ENCODE peak calls at places on chromosomes 4 and X, in seven cellular contexts. I is stomach, A is K562, B is sigmoid colon, E is GM23338, Z is endothelial cell of umbilical vein, R is breast epithelium. U is an unnamed sample.

GRCh38 chr4:181509073-181509472 is 734.1 kb upstream of the TENM3 start:
- DNase-seq in A (no peak), R (no peak), E (no peak), B (no peak), I (no peak), Z (no peak), U (no peak)

GRCh38 chr4:43682551-43682950 is 766.1 kb downstream of the KCTD8 start:
- DNase-seq in E (no peak), I (no peak), A (no peak), Z (no peak), R (no peak), B (no peak), U (no peak)

GRCh38 chrX:112545051-112545450 is 134.7 kb downstream of the LHFPL1 start:
- DNase-seq in E (no peak), Z (no peak), R (no peak), I (no peak), B (no peak), A (no peak), U (no peak)

GRCh38 chr4:72919464-72919863 is 150.1 kb downstream of the COX18 start:
- DNase-seq in A (no peak), B (no peak), Z (no peak), R (no peak), E (no peak), I (no peak), U (no peak)

GRCh38 chrX:101417190-101417589 is 9.2 kb downstream of the HNRNPH2 start:
- DNase-seq in E (no peak), A (no peak), Z (no peak), R (no peak), I (no peak), B (no peak), U (no peak)

GRCh38 chr4:10730019-10730418 is 45.5 kb upstream of the CLNK start:
- DNase-seq in Z (no peak), I (no peak), R (no peak), B (no peak), E (no peak), A (no peak), U (no peak)

GRCh38 chr4:27048350-27049100 is 187.9 kb downstream of the STIM2 start:
- DNase-seq in R (no peak), A (peak; percentile 46), I (no peak), B (no peak), E (peak; percentile 51), Z (peak; percentile 24), U (peak; percentile 5)

GRCh38 chrX:148961990-148962389 is 461.6 kb downstream of the AFF2 start:
- DNase-seq in Z (no peak), R (no peak), A (no peak), E (no peak), B (no peak), I (no peak), U (no peak)

GRCh38 chr4:132275583-132276121 is 873.4 kb upstream of the PCDH10 start:
- DNase-seq in B (no peak), A (no peak), I (no peak), R (no peak), Z (no peak), E (no peak), U (no peak)

GRCh38 chr4:172188248-172188976 is 375.2 kb downstream of the GALNTL6 start:
- DNase-seq in B (no peak), A (no peak), Z (no peak), R (no peak), I (no peak), E (no peak), U (no peak)

GRCh38 chr4:120026853-120027252 is 39.8 kb downstream of the MAD2L1 start:
- DNase-seq in E (no peak), B (no peak), R (no peak), I (no peak), A (no peak), Z (no peak), U (no peak)

GRCh38 chrX:51336584-51336983 is 4.0 kb downstream of the NUDT10 start:
- DNase-seq in Z (peak; percentile 18), B (no peak), A (peak; percentile 30), R (no peak), E (peak; percentile 69), I (no peak), U (no peak)
- TF ChIP-seq CTCF in Z (peak; percentile 30), B (peak; percentile 11), A (peak; percentile 41), R (peak; percentile 41), E (peak; percentile 60), I (no peak), U (peak; percentile 64)

GRCh38 chr4:2866160-2866861 is 22.7 kb downstream of the ADD1 start:
- DNase-seq in A (no peak), Z (no peak), I (no peak), R (no peak), E (no peak), B (no peak), U (no peak)
- H3K4me1 ChIP-seq in A (peaks cover 41% of the 10 kb centered on the region), Z (peaks cover 41% of the 10 kb centered on the region), I (peaks cover 87% of the 10 kb centered on the region), R (peaks cover 23% of the 10 kb centered on the region), E (peaks cover 68% of the 10 kb centered on the region), B (peaks cover 85% of the 10 kb centered on the region), U (peaks cover 16% of the 10 kb centered on the region)

GRCh38 chr4:153432971-153433752 is 33.0 kb upstream of the TMEM131L start:
- DNase-seq in Z (peak; percentile 45), R (peak; percentile 86), B (peak; percentile 74), E (peak; percentile 80), A (peak; percentile 50), I (peak; percentile 83), U (peak; percentile 50)
- TF ChIP-seq POLR2AphosphoS5 in Z (no peak), R (no peak), B (no peak), E (no peak), A (no peak), I (no peak), U (no peak)

DNA sequence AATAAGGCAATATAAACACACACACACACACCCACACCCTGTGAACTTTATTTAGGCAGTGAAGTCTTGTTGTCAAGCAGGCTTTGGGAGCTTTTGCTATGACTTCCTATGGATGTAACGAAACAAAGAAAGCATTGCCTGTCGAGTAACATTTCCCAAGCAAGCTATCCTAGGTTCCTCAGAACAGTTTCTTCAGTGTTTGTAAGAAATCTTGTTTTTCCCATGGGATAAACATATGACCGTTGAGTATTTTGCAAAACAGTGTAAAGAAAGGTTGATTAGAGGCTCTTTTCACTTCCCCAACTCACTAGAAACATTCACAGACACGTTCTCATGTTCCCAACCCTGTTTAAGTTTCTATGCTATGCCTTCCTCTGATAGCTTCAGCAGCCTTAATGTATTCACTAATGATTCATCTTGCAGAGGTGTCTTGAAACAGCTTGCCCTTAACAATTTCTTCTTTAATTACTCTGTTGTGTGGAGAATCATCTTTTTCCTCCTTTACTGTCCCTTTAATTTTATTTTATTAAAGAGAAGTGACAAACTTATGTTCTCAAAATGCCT is 1947.1 kb upstream of the TENM3 start:
- DNase-seq in R (no peak), A (no peak), B (no peak), E (no peak), Z (no peak), I (no peak), U (no peak)
- TF ChIP-seq CTCF in R (no peak), A (no peak), B (no peak), E (no peak), Z (no peak), I (no peak), U (no peak)

DNA sequence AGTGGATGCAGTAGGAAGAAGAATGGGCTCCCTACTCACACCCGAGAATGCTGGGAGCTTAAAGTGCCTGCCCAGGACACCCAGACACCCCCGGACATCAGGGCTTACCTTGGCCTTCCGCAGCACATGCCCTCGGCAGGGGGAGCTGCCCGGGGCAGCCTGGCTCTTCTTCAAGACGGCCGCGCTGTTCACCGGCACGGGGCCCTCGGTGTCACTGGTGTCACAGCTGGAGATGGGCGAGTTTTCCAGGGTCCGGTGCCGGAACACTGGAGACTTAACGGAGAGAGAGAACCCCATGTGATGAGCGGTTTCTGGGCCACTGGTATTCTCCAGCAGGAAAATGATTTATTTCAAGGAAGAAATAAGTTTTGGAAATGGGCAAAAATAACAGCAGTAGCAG is 170.9 kb downstream of the AFAP1 start:
- DNase-seq in E (no peak), R (no peak), Z (no peak), I (no peak), B (no peak), A (no peak), U (no peak)
- H3K4me1 ChIP-seq in E (no peaks in the 10 kb centered on the region), R (no peaks in the 10 kb centered on the region), Z (no peaks in the 10 kb centered on the region), I (no peaks in the 10 kb centered on the region), B (peaks cover 44% of the 10 kb centered on the region), A (no peaks in the 10 kb centered on the region), U (peaks cover 91% of the 10 kb centered on the region)

GRCh38 chr4:37568494-37568893 is 117.7 kb downstream of the RELL1 start:
- DNase-seq in A (no peak), I (peak; percentile 44), Z (no peak), E (no peak), R (no peak), B (no peak), U (no peak)

GRCh38 chr4:37567781-37568180 is 118.4 kb downstream of the RELL1 start:
- DNase-seq in B (no peak), E (no peak), A (no peak), R (no peak), Z (no peak), I (no peak), U (no peak)

DNA sequence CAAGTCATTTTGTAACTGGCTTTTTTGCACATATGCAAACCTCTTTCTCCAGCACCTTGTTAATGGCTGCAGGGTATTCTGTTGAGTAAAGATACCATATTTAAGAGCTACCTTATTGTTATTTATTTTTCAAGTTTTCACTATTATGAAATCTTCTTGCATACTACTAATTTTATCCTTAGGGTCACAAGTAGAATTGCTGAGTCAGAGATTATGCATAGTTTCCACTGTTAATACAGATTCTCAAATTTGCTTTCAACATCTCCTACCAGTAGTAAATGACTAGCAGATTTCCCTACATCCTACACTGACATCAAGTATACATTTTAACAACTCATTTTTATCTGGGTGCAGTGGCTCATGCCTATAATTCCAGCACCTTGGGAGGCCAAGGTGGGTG is 112.6 kb downstream of the RELL1 start:
- DNase-seq in B (no peak), A (no peak), R (no peak), Z (no peak), E (no peak), I (no peak), U (no peak)
- TF ChIP-seq POLR2AphosphoS5 in B (no peak), A (no peak), R (no peak), Z (no peak), E (no peak), I (no peak), U (no peak)

GRCh38 chrX:69991685-69992084 is 58.1 kb downstream of the AWAT2 start:
- DNase-seq in B (no peak), R (no peak), Z (no peak), A (no peak), E (no peak), I (no peak), U (no peak)
- TF ChIP-seq CTCF in B (no peak), R (no peak), Z (no peak), A (no peak), E (no peak), I (no peak), U (no peak)

GRCh38 chr4:42638993-42639392 is 17.9 kb downstream of the ATP8A1 start:
- DNase-seq in R (no peak), E (no peak), I (no peak), B (no peak), A (no peak), Z (no peak), U (no peak)

GRCh38 chr4:42640613-42641012 is 16.3 kb downstream of the ATP8A1 start:
- DNase-seq in I (no peak), E (no peak), B (no peak), A (no peak), Z (no peak), R (no peak), U (no peak)

GRCh38 chr4:42641696-42642095 is 15.2 kb downstream of the ATP8A1 start:
- DNase-seq in I (no peak), B (no peak), R (no peak), E (no peak), Z (no peak), A (no peak), U (no peak)

GRCh38 chr4:42642136-42642797 is 14.6 kb downstream of the ATP8A1 start:
- DNase-seq in A (no peak), I (no peak), R (no peak), E (no peak), B (no peak), Z (no peak), U (no peak)

GRCh38 chr4:42641155-42641554 is 15.8 kb downstream of the ATP8A1 start:
- DNase-seq in A (no peak), Z (no peak), I (no peak), R (no peak), E (no peak), B (no peak), U (no peak)
- H3K4me1 ChIP-seq in A (no peaks in the 10 kb centered on the region), Z (no peaks in the 10 kb centered on the region), I (peaks cover 16% of the 10 kb centered on the region), R (no peaks in the 10 kb centered on the region), E (peaks cover 7% of the 10 kb centered on the region), B (no peaks in the 10 kb centered on the region), U (no peaks in the 10 kb centered on the region)